ENCODE peak calls at places on chromosomes 11 and 22, in six cellular contexts. R, Z, M, H, I and J are unnamed samples.

GRCh38 chr11:32400196-32400595 is 35.1 kb downstream of the WT1 start:
- DNase-seq in H (peak), M (peak), R (peak), Z (peak), I (no peak), J (no peak)

GRCh38 chr22:47162865-47163264 is 400.4 kb downstream of the TBC1D22A start:
- DNase-seq in H (no peak), Z (peak), M (no peak), R (no peak), I (no peak), J (no peak)

GRCh38 chr11:118002541-118003019 is 16.4 kb downstream of the IL10RA start:
- DNase-seq in H (peak), I (no peak), M (no peak), Z (no peak), R (peak), J (peak)

GRCh38 chr11:3434976-3435375 is 56.0 kb upstream of the ZNF195 start:
- DNase-seq in R (no peak), I (no peak), Z (peak), H (no peak), M (no peak), J (no peak)

GRCh38 chr11:72594493-72595291 is 79.5 kb downstream of the PDE2A start:
- DNase-seq in M (no peak), R (no peak), I (no peak), H (no peak), Z (no peak), J (no peak)

GRCh38 chr22:37045958-37046357 is 5.6 kb upstream of the KCTD17 start:
- DNase-seq in R (peak), M (peak), H (peak), I (no peak), Z (no peak), J (peak)

GRCh38 chr22:30863161-30863833 is 105.3 kb downstream of the MORC2 start:
- DNase-seq in H (no peak), M (peak), Z (peak), I (peak), R (peak), J (no peak)

GRCh38 chr11:7175007-7175406 is 76.7 kb upstream of the SYT9 start:
- DNase-seq in M (no peak), H (no peak), Z (no peak), I (no peak), R (no peak), J (no peak)

DNA sequence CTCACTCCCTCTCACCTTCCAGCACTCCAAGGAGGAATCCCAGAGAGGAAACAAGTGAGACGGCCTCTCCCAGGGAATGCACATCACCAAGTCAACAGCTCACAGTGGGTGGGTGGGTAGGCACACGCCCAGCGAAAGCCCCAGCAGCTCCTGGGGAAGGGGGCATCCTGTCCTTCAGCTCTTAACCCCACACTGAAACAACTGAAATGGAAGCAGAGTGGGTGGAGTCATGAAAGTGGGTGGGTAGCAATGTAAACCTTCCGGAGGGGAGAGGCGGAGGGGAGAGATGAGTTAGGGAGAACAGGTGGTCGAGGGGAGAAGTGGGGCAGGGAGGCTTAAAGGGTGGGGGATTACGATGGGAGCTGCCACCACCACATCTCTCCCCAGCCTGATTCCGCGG is 5.4 kb downstream of the MCHR1 start:
- DNase-seq in Z (peak), R (peak), H (no peak), I (peak), M (no peak), J (no peak)
- H2BK5ac ChIP-seq in Z (no peak), R (no peak), H (no peak), I (peak), M (no peak), J (peak)

GRCh38 chr22:49962012-49962750 is 1.6 kb downstream of the PIM3 start:
- DNase-seq in I (peak), R (peak), M (peak), H (peak), Z (peak), J (peak)
- H2AK5ac ChIP-seq in I (no peak), R (no peak), M (peak), H (peak), Z (no peak), J (peak)

DNA sequence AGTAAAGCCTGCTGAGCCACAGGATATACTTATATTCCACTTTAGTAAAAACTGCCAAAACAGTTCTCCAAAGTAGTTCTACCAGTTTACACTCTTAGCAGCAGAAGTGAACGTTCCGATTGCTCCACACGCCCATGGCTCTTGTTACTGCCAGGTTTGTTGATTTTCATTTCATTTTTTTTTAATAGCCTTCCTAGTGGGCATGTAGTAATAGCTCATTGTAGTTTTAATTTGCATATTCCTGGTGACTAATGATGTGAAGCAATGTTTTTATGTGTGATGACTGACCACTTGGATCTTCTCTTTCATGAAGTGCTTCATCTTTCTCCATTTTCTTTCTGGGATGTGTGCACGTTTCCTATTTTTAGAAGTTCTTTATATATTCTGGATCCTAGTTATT is 4.8 kb upstream of the C11orf97 start:
- DNase-seq in I (no peak), Z (no peak), M (no peak), H (peak), R (no peak), J (no peak)
- H2BK15ac ChIP-seq in I (no peak), Z (no peak), M (no peak), H (no peak), R (no peak), J (no peak)

GRCh38 chr22:45552580-45553332 is 50.1 kb downstream of the FBLN1 start:
- DNase-seq in R (no peak), Z (peak), I (no peak), H (peak), M (peak), J (no peak)
- H2BK5ac ChIP-seq in R (no peak), Z (no peak), I (no peak), H (peak), M (peak), J (no peak)

DNA sequence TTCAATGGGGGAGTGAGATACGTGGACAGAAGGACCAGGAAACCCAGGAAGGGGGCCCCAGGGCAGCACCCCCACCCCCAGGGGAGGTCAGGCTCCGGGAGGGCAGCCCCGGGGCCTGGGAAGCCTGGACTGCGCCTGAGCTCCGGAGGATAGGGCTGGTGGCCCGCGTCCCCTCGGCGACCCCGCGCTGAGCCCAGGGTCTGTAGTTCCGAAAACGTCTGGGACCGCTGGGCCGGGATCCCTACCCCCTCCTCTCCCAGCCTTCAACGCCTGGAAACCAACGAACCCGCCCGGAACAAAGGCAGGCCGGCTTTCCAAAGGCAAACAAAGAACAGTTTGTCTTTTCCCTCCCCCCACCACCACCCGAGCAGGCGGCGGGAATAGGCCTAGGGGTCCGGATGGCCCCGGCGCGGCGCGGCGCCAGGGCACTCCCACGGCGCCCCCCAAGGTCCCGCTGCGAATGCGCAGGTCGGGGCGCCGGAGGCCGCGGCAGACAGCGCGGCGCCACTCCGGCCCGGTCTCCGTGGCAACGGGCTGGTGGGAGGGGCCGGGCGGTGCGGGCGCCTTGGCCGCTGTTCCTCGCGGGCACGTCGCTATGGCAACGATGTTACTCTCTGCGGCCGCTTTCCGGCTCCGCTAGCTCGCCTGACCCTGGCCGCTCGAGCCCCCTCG is 58.5 kb downstream of the IGLL1 start:
- DNase-seq in M (peak), I (peak), R (peak), H (peak), Z (peak), J (peak)
- H2AK5ac ChIP-seq in M (peak), I (no peak), R (peak), H (peak), Z (no peak), J (peak)

GRCh38 chr11:70473186-70473872 is 75.0 kb downstream of the CTTN start:
- DNase-seq in I (no peak), Z (no peak), M (no peak), H (no peak), R (no peak), J (no peak)

GRCh38 chr11:70470127-70470526 is 71.8 kb downstream of the CTTN start:
- DNase-seq in R (no peak), H (peak), M (peak), I (no peak), Z (no peak), J (no peak)

GRCh38 chr11:70473873-70474690 is 75.8 kb downstream of the CTTN start:
- DNase-seq in M (no peak), I (no peak), H (no peak), Z (no peak), R (no peak), J (no peak)

GRCh38 chr11:70471254-70471653 is 72.9 kb downstream of the CTTN start:
- DNase-seq in I (peak), R (peak), M (no peak), H (peak), Z (peak), J (peak)

DNA sequence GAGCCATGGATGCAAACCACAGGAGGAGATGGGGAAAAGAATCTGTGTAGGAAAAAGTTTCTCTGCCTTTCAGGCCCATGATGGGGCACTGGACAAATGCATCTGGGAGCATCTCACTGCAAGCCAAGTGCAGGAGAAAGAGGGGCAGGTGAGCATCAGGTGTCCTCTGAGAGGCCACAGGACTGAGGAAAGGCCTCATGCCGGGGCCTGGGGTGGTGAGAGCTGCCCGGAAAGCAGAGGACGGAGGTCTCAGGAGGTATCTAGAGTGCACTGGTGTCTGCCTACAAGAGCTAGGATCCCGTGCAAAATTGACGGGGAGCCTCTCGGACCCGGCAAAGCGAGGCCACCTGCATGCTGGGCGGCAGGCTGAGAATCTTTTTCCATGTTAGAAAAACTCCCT is 73.9 kb downstream of the CTTN start:
- DNase-seq in M (no peak), Z (no peak), R (no peak), I (no peak), H (no peak), J (no peak)
- H2BK15ac ChIP-seq in M (no peak), Z (no peak), R (no peak), I (no peak), H (no peak), J (no peak)

GRCh38 chr22:20080445-20080775 is 369 bp downstream of the DGCR8 start:
- DNase-seq in M (peak), R (peak), H (peak), Z (peak), I (peak), J (peak)
- H2BK5ac ChIP-seq in M (peak), R (peak), H (peak), Z (no peak), I (peak), J (no peak)